ENCODE peak calls at places on chromosomes 1 and 21, in eight cellular contexts. V is right atrium auricular region, Y is BJ, B is GM06990, P is thyroid gland, J is omental fat pad, C is endodermal cell, Q is uterus. A is an unnamed sample.

GRCh38 chr1:203628185-203628996 is 1.8 kb downstream of the ATP2B4 start:
- DNase-seq in V (peak), Y (no peak), B (peak), P (peak), J (no peak), C (peak), Q (peak), A (peak)

GRCh38 chr1:228274452-228275153 is 66.8 kb downstream of the OBSCN start:
- DNase-seq in V (no peak), Y (no peak), B (no peak), P (no peak), J (peak), C (peak), Q (no peak), A (peak)

GRCh38 chr1:204151562-204152309 is at the start of gene ETNK2:
- DNase-seq in V (no peak), Y (no peak), B (no peak), P (peak), J (no peak), C (peak), Q (peak), A (peak)

GRCh38 chr1:46613661-46614603 is 2.7 kb downstream of the MOB3C start:
- DNase-seq in V (peak), Y (no peak), B (peak), P (peak), J (peak), C (peak), Q (peak), A (peak)

GRCh38 chr1:179754031-179754624 is 11.0 kb downstream of the FAM163A start:
- DNase-seq in V (no peak), Y (peak), B (no peak), P (no peak), J (no peak), C (no peak), Q (no peak), A (no peak)

GRCh38 chr1:164617607-164618564 is 58.9 kb downstream of the PBX1 start:
- DNase-seq in V (no peak), Y (no peak), B (no peak), P (peak), J (no peak), C (peak), Q (no peak), A (no peak)

GRCh38 chr1:161092621-161093028 is 3.3 kb upstream of the NECTIN4 start:
- DNase-seq in V (no peak), Y (no peak), B (no peak), P (no peak), J (no peak), C (peak), Q (no peak), A (no peak)

GRCh38 chr1:35725591-35725990 is 6.9 kb upstream of the C1orf216 start:
- DNase-seq in V (no peak), Y (no peak), B (no peak), P (no peak), J (no peak), C (no peak), Q (no peak), A (no peak)

GRCh38 chr1:40316595-40317393 is at the start of gene COL9A2:
- DNase-seq in V (no peak), Y (no peak), B (peak), P (peak), J (no peak), C (peak), Q (no peak), A (no peak)

GRCh38 chr1:6401673-6402072 is 8.1 kb upstream of the ACOT7 start:
- DNase-seq in V (no peak), Y (no peak), B (no peak), P (no peak), J (no peak), C (no peak), Q (no peak), A (no peak)

GRCh38 chr1:33367488-33368405 is 46.8 kb upstream of the A3GALT2 start:
- DNase-seq in V (peak), Y (no peak), B (peak), P (peak), J (peak), C (peak), Q (peak), A (peak)

GRCh38 chr1:177017453-177017852 is 147.1 kb downstream of the ASTN1 start:
- DNase-seq in V (no peak), Y (no peak), B (no peak), P (no peak), J (no peak), C (no peak), Q (no peak), A (no peak)

GRCh38 chr21:15183712-15184353 is 119.0 kb upstream of the NRIP1 start:
- DNase-seq in V (no peak), Y (no peak), B (no peak), P (no peak), J (no peak), C (no peak), Q (no peak), A (no peak)

GRCh38 chr1:59422921-59423575 is 126.2 kb downstream of the FGGY start:
- DNase-seq in V (peak), Y (no peak), B (no peak), P (peak), J (peak), C (no peak), Q (peak), A (no peak)

GRCh38 chr1:77281491-77282186 is at the start of gene AK5:
- DNase-seq in V (no peak), Y (no peak), B (peak), P (peak), J (no peak), C (no peak), Q (no peak), A (peak)

GRCh38 chr1:237888143-237888542 is 2.6 kb downstream of the ZP4 start:
- DNase-seq in V (no peak), Y (no peak), B (no peak), P (no peak), J (no peak), C (no peak), Q (no peak), A (no peak)

GRCh38 chr1:47661065-47661464 is 223.2 kb downstream of the FOXD2 start:
- DNase-seq in V (peak), Y (no peak), B (no peak), P (no peak), J (no peak), C (peak), Q (no peak), A (peak)

GRCh38 chr1:114076308-114076707 is 77.4 kb downstream of the SYT6 start:
- DNase-seq in V (no peak), Y (no peak), B (no peak), P (no peak), J (no peak), C (no peak), Q (no peak), A (no peak)

GRCh38 chr1:229011022-229011421 is 259.9 kb upstream of the RAB4A start:
- DNase-seq in V (no peak), Y (no peak), B (no peak), P (no peak), J (no peak), C (no peak), Q (no peak), A (no peak)

GRCh38 chr1:223683586-223684487 is 18.3 kb upstream of the CAPN8 start:
- DNase-seq in V (no peak), Y (no peak), B (no peak), P (peak), J (no peak), C (peak), Q (no peak), A (no peak)

GRCh38 chr1:182676321-182676720 is 8.1 kb downstream of the RGS8 start:
- DNase-seq in V (no peak), Y (no peak), B (no peak), P (no peak), J (no peak), C (no peak), Q (no peak), A (no peak)

GRCh38 chr1:12052008-12052573 is 11.0 kb upstream of the TNFRSF8 start:
- DNase-seq in V (peak), Y (peak), B (peak), P (no peak), J (peak), C (peak), Q (peak), A (no peak)

GRCh38 chr1:154514066-154514553 is 11.9 kb upstream of the SHE start:
- DNase-seq in V (no peak), Y (no peak), B (no peak), P (no peak), J (no peak), C (no peak), Q (no peak), A (no peak)

GRCh38 chr1:43582162-43582566 is 51.5 kb downstream of the PTPRF start:
- DNase-seq in V (no peak), Y (peak), B (peak), P (no peak), J (no peak), C (peak), Q (peak), A (no peak)

GRCh38 chr1:22500476-22500875 is 48.8 kb downstream of the ZBTB40 start:
- DNase-seq in V (no peak), Y (peak), B (no peak), P (peak), J (no peak), C (no peak), Q (no peak), A (no peak)

GRCh38 chr1:180228648-180229482 is 1.2 kb upstream of the LHX4 start:
- DNase-seq in V (no peak), Y (no peak), B (peak), P (no peak), J (no peak), C (peak), Q (no peak), A (no peak)

GRCh38 chr1:151720190-151720953 is 950 bp upstream of the RIIAD1 start:
- DNase-seq in V (no peak), Y (no peak), B (no peak), P (no peak), J (no peak), C (peak), Q (no peak), A (no peak)

GRCh38 chr1:91080650-91081049 is 58.8 kb upstream of the ZNF644 start:
- DNase-seq in V (peak), Y (no peak), B (no peak), P (no peak), J (no peak), C (no peak), Q (no peak), A (no peak)

GRCh38 chr1:204076891-204077290 is 4.0 kb downstream of the SOX13 start:
- DNase-seq in V (no peak), Y (no peak), B (no peak), P (no peak), J (no peak), C (peak), Q (no peak), A (no peak)

GRCh38 chr1:20663365-20663764 is 2.2 kb upstream of the DDOST start:
- DNase-seq in V (no peak), Y (no peak), B (no peak), P (no peak), J (no peak), C (peak), Q (no peak), A (no peak)
- TF ChIP-seq CTCF in V (no peak), Y (no peak), B (no peak), P (no peak), J (no peak), C (peak), Q (no peak), A (no peak)

GRCh38 chr21:34947122-34947534 is 102.0 kb downstream of the RUNX1 start:
- DNase-seq in V (no peak), Y (no peak), B (no peak), P (no peak), J (no peak), C (no peak), Q (no peak), A (no peak)

GRCh38 chr21:34944015-34944755 is 104.9 kb downstream of the RUNX1 start:
- DNase-seq in V (no peak), Y (no peak), B (no peak), P (no peak), J (no peak), C (no peak), Q (no peak), A (no peak)

GRCh38 chr21:34945288-34945687 is 103.8 kb downstream of the RUNX1 start:
- DNase-seq in V (no peak), Y (no peak), B (no peak), P (no peak), J (no peak), C (no peak), Q (no peak), A (no peak)

GRCh38 chr21:34948157-34948556 is 100.9 kb downstream of the RUNX1 start:
- DNase-seq in V (no peak), Y (no peak), B (no peak), P (no peak), J (no peak), C (no peak), Q (no peak), A (no peak)

GRCh38 chr21:34946385-34947121 is 102.5 kb downstream of the RUNX1 start:
- DNase-seq in V (no peak), Y (no peak), B (no peak), P (no peak), J (no peak), C (no peak), Q (no peak), A (no peak)
- TF ChIP-seq CTCF in V (no peak), Y (no peak), B (no peak), P (no peak), J (no peak), C (peak), Q (no peak), A (peak)

DNA sequence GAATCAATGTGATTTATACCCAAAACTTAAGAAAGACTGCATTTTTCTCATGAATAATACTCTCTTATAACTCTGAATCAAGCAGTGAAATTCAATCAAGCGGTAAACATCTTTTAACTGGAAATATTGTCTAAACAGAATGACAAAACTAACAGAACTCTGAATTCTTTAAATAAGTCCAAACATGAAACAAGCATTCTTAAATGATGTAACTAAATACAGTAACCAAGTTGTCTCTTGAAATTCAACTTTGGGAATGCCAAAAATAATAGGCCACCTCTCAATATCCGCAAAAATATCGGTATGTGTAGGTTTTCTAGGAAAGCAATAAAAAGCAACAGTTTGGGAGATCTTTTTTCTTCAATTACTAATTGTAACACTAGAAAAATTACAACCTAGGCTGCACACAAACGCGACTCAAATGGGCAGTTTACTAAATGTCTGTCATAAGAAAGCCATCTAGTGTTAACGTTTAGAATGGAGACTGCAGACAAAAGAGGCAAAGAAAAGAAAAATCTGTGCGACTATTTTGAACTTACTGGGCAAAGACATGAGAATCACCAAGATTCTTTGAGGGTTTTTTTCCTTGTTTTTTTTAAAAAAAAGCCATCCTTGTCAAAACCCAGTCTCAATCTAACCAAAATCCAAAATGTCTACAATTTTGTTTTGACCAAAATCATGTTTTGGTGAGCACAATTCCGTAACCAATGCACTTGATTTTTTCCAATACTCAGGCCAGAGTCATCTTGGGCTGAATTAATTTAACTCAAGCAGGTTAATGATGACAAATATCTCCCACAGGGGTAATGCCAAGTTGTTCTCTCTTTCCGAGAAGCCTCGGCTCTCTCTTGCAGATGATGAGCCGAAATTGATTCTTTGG is 1.4 kb downstream of the SIPA1L2 start:
- DNase-seq in V (no peak), Y (no peak), B (no peak), P (no peak), J (no peak), C (no peak), Q (no peak), A (no peak)
- TF ChIP-seq CTCF in V (peak), Y (peak), B (no peak), P (peak), J (no peak), C (peak), Q (no peak), A (peak)

DNA sequence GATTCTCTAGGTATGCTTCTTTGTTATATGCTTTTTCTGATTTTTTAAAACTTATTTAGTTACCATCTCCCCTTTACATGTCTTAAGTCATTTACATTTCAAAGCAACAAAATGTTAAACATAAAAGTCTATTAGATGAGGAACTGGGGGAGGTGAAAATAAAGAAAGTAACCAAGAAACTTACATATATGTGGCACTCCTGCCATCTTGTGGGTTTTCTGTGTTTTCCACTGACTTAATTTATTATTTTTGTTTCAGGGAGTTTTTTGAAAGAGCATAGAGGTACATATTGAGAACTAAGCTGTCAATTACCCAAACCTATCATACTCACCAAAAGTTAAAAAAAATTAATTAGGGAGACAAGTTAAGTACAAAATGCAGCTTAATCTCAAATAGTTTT is 1531.1 kb downstream of the MRPL39 start:
- DNase-seq in V (no peak), Y (no peak), B (no peak), P (no peak), J (no peak), C (no peak), Q (no peak), A (no peak)
- TF ChIP-seq CTCF in V (peak), Y (no peak), B (no peak), P (no peak), J (no peak), C (no peak), Q (no peak), A (peak)

A was measured in osteocyte.